ENCODE peak calls at places on chromosomes 4 and X, in seven cellular contexts. D is M059J; Q is activated T-helper 9 cell treated with anti-CD3 and anti-CD28 coated beads, Interleukin-2, amount 50 U/mL, for 16 hours; G is ACHN; O is DMS53; R is suprapubic skin; X is NCI-H1092. U is an unnamed sample.

GRCh38 chr4:124121511-124121934 is 591.0 kb downstream of the ANKRD50 start:
- DNase-seq in R (no peak), Q (no peak), D (peak), O (no peak), X (no peak), G (no peak), U (no peak)

GRCh38 chr4:109979932-109980717 is 67.4 kb downstream of the EGF start:
- DNase-seq in X (no peak), Q (no peak), G (peak), O (no peak), R (no peak), D (peak), U (no peak)

GRCh38 chrX:38561951-38562719 is 793 bp downstream of the TSPAN7 start:
- DNase-seq in X (peak), R (no peak), G (no peak), O (peak), D (no peak), Q (peak), U (no peak)

GRCh38 chrX:30141966-30142365 is 73.4 kb upstream of the MAGEB2 start:
- DNase-seq in Q (no peak), O (peak), X (peak), D (peak), R (no peak), G (peak), U (no peak)

GRCh38 chrX:71996138-71996537 is 85.5 kb downstream of the NHSL2 start:
- DNase-seq in D (no peak), G (no peak), R (no peak), Q (no peak), X (no peak), O (peak), U (no peak)

GRCh38 chr4:122826596-122827257 is at the start of gene FGF2:
- DNase-seq in Q (no peak), X (peak), O (peak), R (peak), G (peak), D (peak), U (no peak)

GRCh38 chrX:11908371-11908770 is 150.3 kb downstream of the MSL3 start:
- DNase-seq in G (peak), O (peak), R (no peak), Q (no peak), X (no peak), D (peak), U (no peak)

GRCh38 chr4:144787365-144788263 is 141.7 kb downstream of the HHIP start:
- DNase-seq in D (peak), Q (no peak), O (peak), G (peak), X (no peak), R (no peak), U (no peak)

GRCh38 chrX:374566-374965 is 12.1 kb downstream of the PPP2R3B start:
- DNase-seq in G (no peak), R (no peak), X (no peak), Q (no peak), D (no peak), O (no peak), U (no peak)

U was measured in NK-92 treated with Interleukin-12 subunit alpha and Interleukin-12 subunit beta, amount 100 ng/mL, for 24 hours.